ENCODE peak calls at places on chromosome 9, in eight cellular contexts. One of them, this sample, is unnamed. For H3K4me1, the result is how much of the 10 kb centered on the place peaks cover.

GRCh38 chr9:94140418-94140780 is 56.1 kb downstream of the PTPDC1 start:
- DNase-seq in GM23248: no peak
- DNase-seq in astrocyte: no peak
- DNase-seq in colonic mucosa: no peak
- DNase-seq in body of pancreas: no peak
- DNase-seq in right cardiac atrium: no peak
- DNase-seq in right atrium auricular region: no peak
- DNase-seq in fibroblast of lung: no peak
- DNase-seq in this sample: no peak

GRCh38 chr9:34510506-34511159 is 12.2 kb downstream of the ENHO start:
- DNase-seq in right atrium auricular region: no peak
- DNase-seq in fibroblast of lung: no peak
- DNase-seq in body of pancreas: no peak
- DNase-seq in GM23248: no peak
- DNase-seq in colonic mucosa: no peak
- DNase-seq in astrocyte: no peak
- DNase-seq in right cardiac atrium: no peak
- DNase-seq in this sample: no peak

GRCh38 chr9:16347886-16348285 is 522.6 kb downstream of the BNC2 start:
- DNase-seq in colonic mucosa: no peak
- DNase-seq in right atrium auricular region: no peak
- DNase-seq in GM23248: no peak
- DNase-seq in body of pancreas: no peak
- DNase-seq in right cardiac atrium: no peak
- DNase-seq in fibroblast of lung: no peak
- DNase-seq in astrocyte: no peak
- DNase-seq in this sample: peak

GRCh38 chr9:777978-778377 is 63.5 kb upstream of the DMRT1 start:
- DNase-seq in body of pancreas: no peak
- DNase-seq in right cardiac atrium: no peak
- DNase-seq in colonic mucosa: no peak
- DNase-seq in astrocyte: no peak
- DNase-seq in fibroblast of lung: no peak
- DNase-seq in right atrium auricular region: no peak
- DNase-seq in GM23248: no peak
- DNase-seq in this sample: no peak

GRCh38 chr9:132082188-132082587 is 2.5 kb upstream of the MED27 start:
- DNase-seq in GM23248: no peak
- DNase-seq in body of pancreas: no peak
- DNase-seq in right atrium auricular region: no peak
- DNase-seq in astrocyte: no peak
- DNase-seq in fibroblast of lung: no peak
- DNase-seq in right cardiac atrium: no peak
- DNase-seq in colonic mucosa: no peak
- DNase-seq in this sample: no peak

GRCh38 chr9:69516353-69517322 is 155.5 kb downstream of the APBA1 start:
- DNase-seq in right cardiac atrium: peak
- DNase-seq in body of pancreas: no peak
- DNase-seq in GM23248: no peak
- DNase-seq in astrocyte: no peak
- DNase-seq in right atrium auricular region: no peak
- DNase-seq in colonic mucosa: no peak
- DNase-seq in fibroblast of lung: no peak
- DNase-seq in this sample: no peak

GRCh38 chr9:124861342-124862229 is at the start of the genes ARPC5L and RPL35:
- DNase-seq in colonic mucosa: peak
- DNase-seq in GM23248: peak
- DNase-seq in right atrium auricular region: peak
- DNase-seq in astrocyte: peak
- DNase-seq in body of pancreas: peak
- DNase-seq in right cardiac atrium: peak
- DNase-seq in fibroblast of lung: peak
- DNase-seq in this sample: peak

GRCh38 chr9:22157271-22157670 is 148.2 kb upstream of the CDKN2B start:
- DNase-seq in right atrium auricular region: no peak
- DNase-seq in GM23248: no peak
- DNase-seq in right cardiac atrium: no peak
- DNase-seq in body of pancreas: no peak
- DNase-seq in colonic mucosa: no peak
- DNase-seq in astrocyte: peak
- DNase-seq in fibroblast of lung: peak
- DNase-seq in this sample: no peak

GRCh38 chr9:74950456-74950855 is 2.3 kb downstream of the C9orf40 start:
- DNase-seq in right cardiac atrium: no peak
- DNase-seq in GM23248: no peak
- DNase-seq in fibroblast of lung: no peak
- DNase-seq in right atrium auricular region: no peak
- DNase-seq in astrocyte: no peak
- DNase-seq in colonic mucosa: no peak
- DNase-seq in body of pancreas: no peak
- DNase-seq in this sample: no peak

GRCh38 chr9:129703121-129703520 is 37.7 kb downstream of the PRRX2 start:
- DNase-seq in astrocyte: no peak
- DNase-seq in right atrium auricular region: no peak
- DNase-seq in GM23248: peak
- DNase-seq in right cardiac atrium: no peak
- DNase-seq in colonic mucosa: no peak
- DNase-seq in body of pancreas: no peak
- DNase-seq in fibroblast of lung: no peak
- DNase-seq in this sample: no peak
- H3K4me3 ChIP-seq in astrocyte: no peak
- H3K4me3 ChIP-seq in right atrium auricular region: no peak
- H3K4me3 ChIP-seq in GM23248: peak
- H3K4me3 ChIP-seq in right cardiac atrium: no peak
- H3K4me3 ChIP-seq in colonic mucosa: no peak
- H3K4me3 ChIP-seq in body of pancreas: no peak
- H3K4me3 ChIP-seq in fibroblast of lung: no peak
- H3K4me3 ChIP-seq in this sample: peak

DNA sequence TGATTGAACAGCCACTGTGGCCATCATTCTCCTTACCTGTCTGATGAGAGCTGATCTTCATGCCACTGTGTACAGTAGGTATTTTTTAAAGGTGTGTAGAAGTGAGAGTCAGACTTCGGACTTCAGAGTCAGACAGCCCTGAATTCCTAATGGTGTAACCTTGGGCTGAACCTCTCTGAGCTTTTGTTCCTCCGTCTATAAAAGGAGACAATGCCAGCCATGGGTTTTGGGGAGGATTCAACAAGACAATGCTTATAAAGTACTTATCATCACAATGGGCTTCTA is 18.7 kb downstream of the GSN start:
- DNase-seq in body of pancreas: no peak
- DNase-seq in right cardiac atrium: no peak
- DNase-seq in GM23248: no peak
- DNase-seq in astrocyte: no peak
- DNase-seq in fibroblast of lung: no peak
- DNase-seq in colonic mucosa: no peak
- DNase-seq in right atrium auricular region: no peak
- DNase-seq in this sample: no peak
- H3K4me1 ChIP-seq in body of pancreas: half or more
- H3K4me1 ChIP-seq in right cardiac atrium: half or more
- H3K4me1 ChIP-seq in GM23248: half or more
- H3K4me1 ChIP-seq in astrocyte: half or more
- H3K4me1 ChIP-seq in fibroblast of lung: under half
- H3K4me1 ChIP-seq in colonic mucosa: under half
- H3K4me1 ChIP-seq in right atrium auricular region: under half
- H3K4me1 ChIP-seq in this sample: half or more

GRCh38 chr9:99827244-99827643 is 5.6 kb downstream of the NR4A3 start:
- DNase-seq in right atrium auricular region: no peak
- DNase-seq in body of pancreas: no peak
- DNase-seq in GM23248: no peak
- DNase-seq in astrocyte: no peak
- DNase-seq in right cardiac atrium: no peak
- DNase-seq in colonic mucosa: no peak
- DNase-seq in fibroblast of lung: no peak
- DNase-seq in this sample: no peak

GRCh38 chr9:99826579-99826978 is 4.9 kb downstream of the NR4A3 start:
- DNase-seq in astrocyte: no peak
- DNase-seq in right cardiac atrium: no peak
- DNase-seq in body of pancreas: no peak
- DNase-seq in fibroblast of lung: no peak
- DNase-seq in colonic mucosa: no peak
- DNase-seq in GM23248: peak
- DNase-seq in right atrium auricular region: no peak
- DNase-seq in this sample: no peak

GRCh38 chr9:99824378-99825157 is 2.9 kb downstream of the NR4A3 start:
- DNase-seq in body of pancreas: peak
- DNase-seq in fibroblast of lung: peak
- DNase-seq in right cardiac atrium: peak
- DNase-seq in GM23248: peak
- DNase-seq in right atrium auricular region: no peak
- DNase-seq in colonic mucosa: peak
- DNase-seq in astrocyte: no peak
- DNase-seq in this sample: no peak

GRCh38 chr9:99823392-99824377 is 2.0 kb downstream of the NR4A3 start:
- DNase-seq in right atrium auricular region: no peak
- DNase-seq in right cardiac atrium: peak
- DNase-seq in GM23248: peak
- DNase-seq in astrocyte: peak
- DNase-seq in body of pancreas: peak
- DNase-seq in colonic mucosa: peak
- DNase-seq in fibroblast of lung: peak
- DNase-seq in this sample: peak

DNA sequence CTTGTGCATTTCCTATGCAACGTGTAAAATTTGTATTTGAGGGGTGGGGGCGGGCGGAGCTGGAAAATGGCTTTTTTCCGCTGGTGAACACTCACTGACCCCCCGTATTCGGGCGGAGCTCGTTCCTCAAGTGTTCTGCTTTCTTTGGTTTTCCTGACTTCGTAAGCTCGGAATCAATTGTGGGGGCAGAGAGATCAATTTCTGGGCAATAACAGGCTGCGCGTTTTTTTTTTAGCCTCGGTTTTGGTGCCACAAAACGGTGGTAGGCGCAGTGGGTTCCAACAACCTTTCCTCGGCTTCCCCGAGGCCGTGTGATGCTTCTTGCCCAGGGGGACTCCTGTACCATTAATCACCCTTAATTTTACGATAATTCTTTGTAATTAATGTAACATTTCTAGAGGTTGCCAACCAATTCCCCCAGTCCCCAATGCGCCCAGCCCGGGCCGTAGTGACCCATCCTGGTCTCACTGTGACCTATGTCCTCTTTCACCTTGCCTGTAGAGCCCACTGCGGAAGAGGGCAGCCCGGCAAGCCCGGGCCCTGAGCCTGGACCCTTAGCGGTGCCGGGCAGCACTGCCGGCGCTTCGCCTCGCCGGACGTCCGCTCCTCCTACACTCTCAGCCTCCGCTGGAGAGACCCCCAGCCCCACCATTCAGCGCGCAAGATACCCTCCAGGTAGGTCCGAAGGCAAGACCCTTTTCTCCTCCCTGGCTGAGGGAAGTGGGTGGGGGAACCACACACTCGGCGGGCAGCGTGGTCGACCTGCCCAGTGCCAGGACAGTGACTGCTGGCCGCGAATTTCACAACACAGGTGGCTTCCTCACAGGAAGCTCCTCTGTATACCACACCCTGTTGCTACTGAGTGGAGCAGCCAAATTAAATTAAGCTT is 3.7 kb downstream of the NR4A3 start:
- DNase-seq in GM23248: no peak
- DNase-seq in fibroblast of lung: no peak
- DNase-seq in body of pancreas: no peak
- DNase-seq in right atrium auricular region: no peak
- DNase-seq in right cardiac atrium: peak
- DNase-seq in colonic mucosa: no peak
- DNase-seq in astrocyte: no peak
- DNase-seq in this sample: no peak
- H3K4me3 ChIP-seq in GM23248: no peak
- H3K4me3 ChIP-seq in fibroblast of lung: no peak
- H3K4me3 ChIP-seq in body of pancreas: no peak
- H3K4me3 ChIP-seq in right atrium auricular region: no peak
- H3K4me3 ChIP-seq in right cardiac atrium: peak
- H3K4me3 ChIP-seq in colonic mucosa: peak
- H3K4me3 ChIP-seq in astrocyte: no peak
- H3K4me3 ChIP-seq in this sample: peak

GRCh38 chr9:134343637-134344036 is 17.4 kb downstream of the RXRA start:
- DNase-seq in colonic mucosa: no peak
- DNase-seq in body of pancreas: no peak
- DNase-seq in right atrium auricular region: no peak
- DNase-seq in astrocyte: no peak
- DNase-seq in right cardiac atrium: peak
- DNase-seq in GM23248: no peak
- DNase-seq in fibroblast of lung: no peak
- DNase-seq in this sample: peak
- H3K4me1 ChIP-seq in colonic mucosa: under half
- H3K4me1 ChIP-seq in body of pancreas: half or more
- H3K4me1 ChIP-seq in right atrium auricular region: under half
- H3K4me1 ChIP-seq in astrocyte: under half
- H3K4me1 ChIP-seq in right cardiac atrium: under half
- H3K4me1 ChIP-seq in GM23248: under half
- H3K4me1 ChIP-seq in fibroblast of lung: under half
- H3K4me1 ChIP-seq in this sample: under half

DNA sequence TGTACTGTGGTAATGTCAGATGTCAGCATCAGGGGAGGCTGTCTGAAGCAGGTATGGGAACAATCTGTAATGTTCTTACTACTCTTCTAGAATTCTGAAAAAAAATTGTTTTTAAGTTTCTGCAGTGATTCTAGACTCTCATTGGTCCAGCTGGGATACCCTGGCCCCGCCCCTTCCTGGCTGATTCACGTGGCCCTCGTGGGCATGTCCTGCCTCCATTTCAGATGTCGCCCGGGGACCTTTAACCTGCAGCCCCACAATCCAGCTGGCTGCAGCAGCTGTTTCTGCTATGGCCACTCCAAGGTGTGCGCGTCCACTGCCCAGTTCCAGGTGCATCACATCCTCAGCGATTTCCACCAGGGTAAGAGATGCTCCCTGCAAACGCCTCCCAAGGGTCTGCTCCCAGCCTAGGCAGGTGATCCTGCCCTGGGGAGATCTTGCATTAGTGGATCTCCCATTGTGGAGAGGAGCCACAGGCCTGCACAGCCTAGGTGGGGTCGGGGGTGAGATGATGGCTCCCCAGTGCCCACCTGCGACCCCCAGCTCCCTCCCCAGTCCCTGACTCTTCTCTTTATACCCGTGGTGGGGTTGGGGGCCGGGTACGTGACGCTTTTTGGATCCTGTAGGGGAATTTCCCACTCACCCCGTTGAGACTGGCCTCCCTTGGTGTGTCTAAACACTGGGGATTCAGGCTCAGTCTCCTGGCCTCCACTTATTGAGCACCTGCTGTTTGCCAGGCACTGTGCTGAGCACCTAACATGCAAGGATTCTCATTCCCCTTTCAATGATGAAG is 36.5 kb downstream of the LAMC3 start:
- DNase-seq in GM23248: peak
- DNase-seq in fibroblast of lung: no peak
- DNase-seq in colonic mucosa: no peak
- DNase-seq in astrocyte: no peak
- DNase-seq in right atrium auricular region: no peak
- DNase-seq in right cardiac atrium: peak
- DNase-seq in body of pancreas: no peak
- DNase-seq in this sample: no peak
- H3K4me3 ChIP-seq in GM23248: no peak
- H3K4me3 ChIP-seq in fibroblast of lung: no peak
- H3K4me3 ChIP-seq in colonic mucosa: no peak
- H3K4me3 ChIP-seq in astrocyte: no peak
- H3K4me3 ChIP-seq in right atrium auricular region: no peak
- H3K4me3 ChIP-seq in right cardiac atrium: no peak
- H3K4me3 ChIP-seq in body of pancreas: no peak
- H3K4me3 ChIP-seq in this sample: no peak

GRCh38 chr9:84697494-84698114 is 28.1 kb downstream of the NTRK2 start:
- DNase-seq in right atrium auricular region: no peak
- DNase-seq in colonic mucosa: peak
- DNase-seq in right cardiac atrium: peak
- DNase-seq in GM23248: peak
- DNase-seq in body of pancreas: peak
- DNase-seq in fibroblast of lung: peak
- DNase-seq in astrocyte: peak
- DNase-seq in this sample: peak
- H3K4me1 ChIP-seq in right atrium auricular region: under half
- H3K4me1 ChIP-seq in colonic mucosa: under half
- H3K4me1 ChIP-seq in right cardiac atrium: under half
- H3K4me1 ChIP-seq in GM23248: under half
- H3K4me1 ChIP-seq in body of pancreas: under half
- H3K4me1 ChIP-seq in fibroblast of lung: under half
- H3K4me1 ChIP-seq in astrocyte: under half
- H3K4me1 ChIP-seq in this sample: under half

This sample was measured in tibial artery.